ENCODE peak calls at places on chromosomes 2 and 18, in five cellular contexts. M is IMR-90, W is mesendoderm, U is neuronal stem cell, X is mesenchymal stem cell. C is an unnamed sample.

GRCh38 chr18:35127201-35127600 is 86.0 kb downstream of the MAPRE2 start:
- DNase-seq in M (peak; percentile 8), W (peak; percentile 80), U (no peak), X (no peak), C (peak; percentile 67)

GRCh38 chr2:101754613-101755012 is 57.1 kb downstream of the MAP4K4 start:
- DNase-seq in M (peak; percentile 63), W (no peak), U (no peak), X (peak; percentile 73), C (no peak)

GRCh38 chr2:237209046-237209375 is 123.3 kb downstream of the COPS8 start:
- DNase-seq in M (no peak), W (no peak), U (no peak), X (no peak), C (no peak)

GRCh38 chr18:29160123-29160522 is 983.2 kb upstream of the CDH2 start:
- DNase-seq in M (no peak), W (no peak), U (no peak), X (no peak), C (no peak)

GRCh38 chr2:197915548-197916265 is 111.3 kb downstream of the PLCL1 start:
- DNase-seq in M (peak; percentile 70), W (no peak), U (no peak), X (peak; percentile 51), C (no peak)

GRCh38 chr18:8106603-8107002 is 502.6 kb upstream of the RAB12 start:
- DNase-seq in M (no peak), W (no peak), U (no peak), X (no peak), C (no peak)

GRCh38 chr2:45915523-45915922 is 264.0 kb downstream of the PRKCE start:
- DNase-seq in M (no peak), W (no peak), U (no peak), X (no peak), C (no peak)

GRCh38 chr2:37344453-37345361 is at the start of gene QPCT:
- DNase-seq in M (peak; percentile 44), W (peak; percentile 62), U (no peak), X (peak; percentile 65), C (no peak)

GRCh38 chr18:54100466-54100865 is 124.0 kb downstream of the MBD2 start:
- DNase-seq in M (no peak), W (no peak), U (no peak), X (no peak), C (no peak)

GRCh38 chr2:18074476-18074875 is 196.0 kb downstream of the KCNS3 start:
- DNase-seq in M (peak; percentile 12), W (peak; percentile 16), U (no peak), X (peak; percentile 14), C (no peak)

GRCh38 chr2:64762301-64762997 is 108.7 kb upstream of the SERTAD2 start:
- DNase-seq in M (no peak), W (no peak), U (no peak), X (no peak), C (no peak)

GRCh38 chr2:120551540-120551939 is 184.1 kb upstream of the GLI2 start:
- DNase-seq in M (peak; percentile 32), W (no peak), U (no peak), X (no peak), C (no peak)

GRCh38 chr2:2828774-2829368 is 497.8 kb upstream of the MYT1L start:
- DNase-seq in M (no peak), W (no peak), U (no peak), X (no peak), C (peak; percentile 25)

GRCh38 chr2:30359644-30360167 is 87.3 kb upstream of the LCLAT1 start:
- DNase-seq in M (peak; percentile 65), W (no peak), U (no peak), X (peak; percentile 62), C (no peak)

GRCh38 chr2:66433945-66434678 is 813 bp upstream of the MEIS1 start:
- DNase-seq in M (peak; percentile 76), W (peak; percentile 85), U (no peak), X (peak; percentile 92), C (peak; percentile 63)

GRCh38 chr18:27825735-27826477 is 351.0 kb downstream of the CDH2 start:
- DNase-seq in M (no peak), W (no peak), U (peak; percentile 33), X (no peak), C (no peak)

GRCh38 chr2:84486436-84487115 is 27.5 kb upstream of the SUCLG1 start:
- DNase-seq in M (peak; percentile 42), W (no peak), U (no peak), X (no peak), C (no peak)

GRCh38 chr2:103823847-103824246 is 1030.1 kb upstream of the POU3F3 start:
- DNase-seq in M (no peak), W (no peak), U (no peak), X (no peak), C (no peak)

GRCh38 chr2:26840937-26841610 is 6.9 kb upstream of the DPYSL5 start:
- DNase-seq in M (no peak), W (no peak), U (no peak), X (no peak), C (no peak)

GRCh38 chr2:124983595-124983994 is 958.5 kb downstream of the CNTNAP5 start:
- DNase-seq in M (peak; percentile 51), W (no peak), U (no peak), X (peak; percentile 37), C (no peak)

GRCh38 chr18:44803019-44803650 is 122.4 kb downstream of the SETBP1 start:
- DNase-seq in M (peak; percentile 53), W (peak; percentile 51), U (no peak), X (peak; percentile 98), C (no peak)

GRCh38 chr2:6290626-6291025 is 575.1 kb downstream of the CMPK2 start:
- DNase-seq in M (no peak), W (no peak), U (no peak), X (no peak), C (no peak)

GRCh38 chr2:219207884-219208740 is 1.5 kb downstream of the ZFAND2B start:
- DNase-seq in M (peak; percentile 59), W (no peak), U (no peak), X (peak; percentile 50), C (peak; percentile 22)

DNA sequence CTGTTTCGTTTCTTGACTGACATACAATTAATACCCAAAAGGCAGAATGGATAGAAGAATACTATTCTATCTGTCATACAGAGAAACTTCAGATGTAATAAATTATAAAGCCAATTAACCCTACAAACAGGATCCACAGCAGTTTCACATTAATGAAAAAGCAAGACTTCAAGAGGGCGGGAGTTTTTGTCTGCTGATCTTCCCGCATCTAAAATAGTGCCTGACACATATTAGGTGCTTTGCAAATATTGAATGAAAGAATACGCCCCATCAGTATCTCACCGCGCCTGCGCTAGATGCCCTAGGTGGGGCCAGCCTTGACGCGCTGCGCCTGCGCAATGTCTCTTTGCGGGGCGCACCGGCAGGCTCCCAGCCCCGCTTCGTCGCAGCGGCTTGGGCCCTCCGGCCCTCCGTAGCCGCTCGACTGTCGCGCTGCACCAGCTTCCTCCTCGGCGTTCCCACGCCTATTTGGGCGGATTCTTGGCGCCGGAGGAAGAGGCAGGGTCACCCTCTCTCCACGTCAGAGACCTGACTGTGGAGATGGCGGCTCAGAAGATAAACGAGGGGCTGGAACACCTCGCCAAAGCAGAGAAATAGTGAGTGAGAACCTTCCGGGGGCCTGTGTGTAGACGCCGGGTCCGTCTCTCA is at the start of gene NAPG:
- DNase-seq in M (peak; percentile 92), W (peak; percentile 96), U (peak; percentile 79), X (peak; percentile 95), C (peak; percentile 93)
- H4K8ac ChIP-seq in M (peak within 1 kb of the TSS; percentile 78), W (peak within 1 kb of the TSS; percentile 87), U (no peak within 1 kb of the TSS), X (peak within 1 kb of the TSS; percentile 59), C (no peak within 1 kb of the TSS)

DNA sequence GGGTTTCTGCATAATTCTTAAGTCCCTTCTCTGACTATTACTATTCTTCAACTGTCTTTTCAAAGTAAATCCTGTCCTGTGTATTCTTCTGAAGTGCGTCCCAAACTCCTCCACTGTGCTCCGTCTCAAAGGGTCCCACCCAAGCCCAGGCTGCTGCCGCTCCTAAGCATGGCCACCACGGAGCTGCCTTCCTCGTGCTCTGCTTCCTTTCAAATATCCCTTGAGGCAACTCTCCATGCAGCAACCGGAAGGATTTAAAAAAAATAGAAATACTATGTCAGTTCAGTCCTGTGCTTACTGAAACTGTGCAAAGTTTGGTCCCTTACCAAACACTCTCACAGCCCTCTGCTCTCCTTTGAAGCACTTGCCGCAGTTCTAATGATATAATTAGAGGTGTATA is 116.1 kb downstream of the NOL10 start:
- DNase-seq in M (no peak), W (no peak), U (no peak), X (no peak), C (no peak)
- H4K8ac ChIP-seq in M (no peak overlapping the region), W (no peak overlapping the region), U (no peak overlapping the region), X (no peak overlapping the region), C (no peak overlapping the region)

GRCh38 chr18:12308386-12309100 is 502 bp downstream of the TUBB6 start:
- DNase-seq in M (peak; percentile 88), W (peak; percentile 78), U (peak; percentile 63), X (peak; percentile 92), C (peak; percentile 66)

GRCh38 chr18:12307871-12308385 is at the start of gene TUBB6:
- DNase-seq in M (peak; percentile 81), W (peak; percentile 80), U (peak; percentile 57), X (peak; percentile 88), C (peak; percentile 66)

GRCh38 chr18:12310762-12311161 is 2.7 kb downstream of the TUBB6 start:
- DNase-seq in M (no peak), W (no peak), U (no peak), X (no peak), C (no peak)

GRCh38 chr18:12307251-12307736 is 747 bp upstream of the TUBB6 start:
- DNase-seq in M (peak; percentile 76), W (peak; percentile 71), U (peak; percentile 53), X (peak; percentile 84), C (no peak)

GRCh38 chr18:12309683-12310198 is 1.7 kb downstream of the TUBB6 start:
- DNase-seq in M (no peak), W (no peak), U (no peak), X (peak; percentile 48), C (no peak)
- H4K8ac ChIP-seq in M (no peak overlapping the region), W (no peak overlapping the region), U (no peak overlapping the region), X (no peak overlapping the region), C (no peak overlapping the region)

DNA sequence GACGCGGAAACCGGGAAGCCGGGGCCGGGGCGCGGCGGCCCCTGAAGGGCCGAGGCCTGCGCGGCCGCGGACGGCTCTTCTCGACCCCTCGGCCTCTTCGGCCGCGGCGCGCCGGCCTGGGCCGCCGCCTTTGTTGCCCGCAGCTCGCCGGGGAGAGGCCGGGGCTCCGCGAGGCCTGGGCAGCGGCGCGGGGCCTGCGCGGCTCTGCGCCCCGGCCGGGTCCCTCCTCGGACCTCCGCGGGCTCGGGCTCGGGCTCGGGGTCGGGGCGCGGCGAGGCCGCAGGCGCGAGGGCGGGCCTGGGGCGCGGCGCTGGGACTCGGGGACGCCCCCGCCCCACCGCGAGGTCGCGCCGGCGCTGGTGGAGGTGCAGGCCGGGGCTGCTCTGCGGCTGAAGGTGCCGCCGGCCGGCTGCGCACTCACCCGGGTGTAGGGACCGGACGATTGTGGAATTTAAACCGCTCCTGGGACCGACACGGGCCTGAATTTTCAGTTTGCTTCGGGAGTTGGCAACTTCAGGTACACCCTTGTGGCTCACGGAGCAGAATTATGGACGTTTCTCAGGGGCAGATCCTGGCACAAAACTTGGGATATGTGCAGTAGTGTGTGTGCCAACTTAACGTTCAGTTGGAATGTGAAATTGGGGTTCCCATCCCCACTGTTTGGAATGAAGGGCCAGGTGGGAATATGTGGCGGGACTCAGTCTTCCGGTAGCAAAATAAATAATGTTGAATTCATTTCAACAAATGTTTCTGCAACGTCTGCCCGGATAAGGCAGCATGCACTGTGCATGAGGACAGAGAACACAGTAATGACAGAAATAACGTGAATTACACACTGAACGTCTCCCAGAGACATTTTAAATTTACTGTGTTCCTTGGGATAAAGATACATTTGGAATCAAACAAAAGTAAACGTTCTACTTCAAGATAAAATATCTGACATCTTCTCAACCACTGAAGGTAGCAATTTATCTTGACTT is 796 bp downstream of the SOCS6 start:
- DNase-seq in M (peak; percentile 31), W (peak; percentile 62), U (peak; percentile 36), X (peak; percentile 38), C (peak; percentile 43)
- H4K8ac ChIP-seq in M (peak overlapping the region; percentile 65), W (peak overlapping the region; percentile 82), U (no peak overlapping the region), X (peak overlapping the region; percentile 92), C (no peak overlapping the region)

C was measured in H9.